ENCODE peak calls at places on chromosomes 6 and 20, in six cellular contexts. X is EL; C is activated T-helper 1 cell treated with Interleukin-2 at 50 U/mL for 16 hours; V is stimulated activated CD4-positive, alpha-beta T cell treated with anti-CD3 and anti-CD28 coated beads, Interleukin-15, amount 100 ng/mL, for 1 hour; P is PC-3; U is left colon. S is an unnamed sample.

GRCh38 chr20:44704551-44704971 is 10.6 kb upstream of the CCN5 start:
- DNase-seq in X (peak), C (no peak), V (no peak), P (peak), U (no peak), S (no peak)

GRCh38 chr20:18428490-18429173 is 38.2 kb downstream of the DZANK1 start:
- DNase-seq in X (peak), C (no peak), V (no peak), P (peak), U (peak), S (no peak)

GRCh38 chr6:38350220-38350619 is 289.5 kb downstream of the BTBD9 start:
- DNase-seq in X (no peak), C (no peak), V (no peak), P (peak), U (no peak), S (no peak)

GRCh38 chr6:16630035-16630643 is 131.1 kb downstream of the ATXN1 start:
- DNase-seq in X (no peak), C (no peak), V (no peak), P (peak), U (no peak), S (peak)

GRCh38 chr20:25247100-25247665 is 702 bp upstream of the PYGB start:
- DNase-seq in X (peak), C (no peak), V (peak), P (peak), U (peak), S (peak)

GRCh38 chr20:5548112-5548511 is 202.1 kb upstream of the SHLD1 start:
- DNase-seq in X (no peak), C (no peak), V (no peak), P (no peak), U (no peak), S (no peak)

GRCh38 chr20:31675828-31676533 is 38.3 kb downstream of the COX4I2 start:
- DNase-seq in X (peak), C (peak), V (peak), P (peak), U (no peak), S (no peak)

GRCh38 chr6:131755597-131755996 is 44.8 kb upstream of the CTAGE9 start:
- DNase-seq in X (peak), C (no peak), V (no peak), P (peak), U (no peak), S (no peak)

GRCh38 chr6:7424967-7425807 is 35.6 kb downstream of the RIOK1 start:
- DNase-seq in X (peak), C (no peak), V (no peak), P (peak), U (peak), S (peak)

GRCh38 chr6:149015224-149015876 is 268.5 kb downstream of the UST start:
- DNase-seq in X (peak), C (no peak), V (no peak), P (peak), U (no peak), S (no peak)

GRCh38 chr6:168080397-168081077 is 1.5 kb upstream of the FRMD1 start:
- DNase-seq in X (no peak), C (no peak), V (no peak), P (no peak), U (no peak), S (no peak)

GRCh38 chr6:158409451-158409850 is 97.2 kb downstream of the TULP4 start:
- DNase-seq in X (peak), C (no peak), V (no peak), P (no peak), U (no peak), S (no peak)

GRCh38 chr6:166614589-166614988 is 12.5 kb downstream of the RPS6KA2 start:
- DNase-seq in X (no peak), C (no peak), V (no peak), P (no peak), U (no peak), S (no peak)

GRCh38 chr6:163608060-163608752 is 193.7 kb downstream of the QKI start:
- DNase-seq in X (no peak), C (no peak), V (no peak), P (no peak), U (no peak), S (no peak)

GRCh38 chr6:18528084-18528743 is 141.1 kb downstream of the RNF144B start:
- DNase-seq in X (no peak), C (no peak), V (no peak), P (peak), U (no peak), S (peak)

GRCh38 chr20:35831029-35831428 is 59.2 kb downstream of the PHF20 start:
- DNase-seq in X (peak), C (no peak), V (no peak), P (peak), U (no peak), S (peak)

GRCh38 chr6:33197431-33198048 is 2.9 kb downstream of the RXRB start:
- DNase-seq in X (peak), C (no peak), V (no peak), P (peak), U (peak), S (peak)

GRCh38 chr6:113047148-113047547 is 700.0 kb downstream of the RFPL4B start:
- DNase-seq in X (peak), C (no peak), V (no peak), P (peak), U (no peak), S (no peak)

GRCh38 chr20:62845416-62845815 is 16.2 kb downstream of the TCFL5 start:
- DNase-seq in X (no peak), C (no peak), V (no peak), P (no peak), U (no peak), S (no peak)

GRCh38 chr6:95846652-95847051 is 169.1 kb upstream of the FUT9 start:
- DNase-seq in X (no peak), C (no peak), V (no peak), P (no peak), U (no peak), S (no peak)

GRCh38 chr6:82705579-82705978 is 342.0 kb downstream of the TPBG start:
- DNase-seq in X (no peak), C (no peak), V (no peak), P (no peak), U (no peak), S (no peak)

GRCh38 chr6:153092082-153093013 is 38.7 kb downstream of the RGS17 start:
- DNase-seq in X (peak), C (no peak), V (no peak), P (peak), U (no peak), S (peak)

GRCh38 chr6:157669747-157670216 is 153.3 kb upstream of the SNX9 start:
- DNase-seq in X (peak), C (no peak), V (no peak), P (peak), U (peak), S (peak)

GRCh38 chr6:150214310-150214709 is 71.5 kb downstream of the PPP1R14C start:
- DNase-seq in X (no peak), C (no peak), V (no peak), P (no peak), U (no peak), S (no peak)

GRCh38 chr20:58016779-58017178 is 211.7 kb downstream of the ANKRD60 start:
- DNase-seq in X (no peak), C (no peak), V (no peak), P (no peak), U (no peak), S (no peak)

GRCh38 chr6:2244261-2245102 is 923 bp downstream of the GMDS start:
- DNase-seq in X (no peak), C (no peak), V (no peak), P (peak), U (peak), S (peak)

GRCh38 chr20:45611054-45611453 is 18.5 kb upstream of the WFDC10A start:
- DNase-seq in X (peak), C (no peak), V (no peak), P (peak), U (no peak), S (peak)